ENCODE peak calls at places on chromosome 5, in ten cellular contexts. One of them, this sample, is unnamed. For H3K36me3, the result is how much of the 10 kb centered on the place peaks cover.

GRCh38 chr5:172637122-172637580 is 3.9 kb upstream of the NEURL1B start:
- DNase-seq in suprapubic skin: peak
- DNase-seq in lower lobe of right lung: no peak
- DNase-seq in heart left ventricle: no peak
- DNase-seq in SJSA1: no peak
- DNase-seq in GM23248: no peak
- DNase-seq in stomach: no peak
- DNase-seq in Peyer's patch: peak
- DNase-seq in CD8-positive, alpha-beta T cell: no peak
- DNase-seq in kidney: no peak
- DNase-seq in this sample: no peak

GRCh38 chr5:6359941-6360683 is 18.2 kb downstream of the MED10 start:
- DNase-seq in Peyer's patch: no peak
- DNase-seq in suprapubic skin: no peak
- DNase-seq in CD8-positive, alpha-beta T cell: peak
- DNase-seq in stomach: no peak
- DNase-seq in heart left ventricle: no peak
- DNase-seq in lower lobe of right lung: no peak
- DNase-seq in kidney: no peak
- DNase-seq in SJSA1: peak
- DNase-seq in GM23248: no peak
- DNase-seq in this sample: no peak

GRCh38 chr5:67620386-67621039 is 423.9 kb upstream of the CD180 start:
- DNase-seq in suprapubic skin: no peak
- DNase-seq in kidney: no peak
- DNase-seq in GM23248: no peak
- DNase-seq in Peyer's patch: no peak
- DNase-seq in heart left ventricle: no peak
- DNase-seq in stomach: no peak
- DNase-seq in lower lobe of right lung: no peak
- DNase-seq in SJSA1: no peak
- DNase-seq in CD8-positive, alpha-beta T cell: no peak
- DNase-seq in this sample: no peak

GRCh38 chr5:120035815-120036577 is 406.6 kb downstream of the FAM170A start:
- DNase-seq in Peyer's patch: no peak
- DNase-seq in kidney: no peak
- DNase-seq in suprapubic skin: no peak
- DNase-seq in stomach: no peak
- DNase-seq in heart left ventricle: no peak
- DNase-seq in CD8-positive, alpha-beta T cell: no peak
- DNase-seq in GM23248: no peak
- DNase-seq in SJSA1: no peak
- DNase-seq in lower lobe of right lung: no peak
- DNase-seq in this sample: no peak

GRCh38 chr5:129460951-129461815 is 1.1 kb downstream of the ADAMTS19 start:
- DNase-seq in CD8-positive, alpha-beta T cell: no peak
- DNase-seq in SJSA1: peak
- DNase-seq in kidney: peak
- DNase-seq in GM23248: peak
- DNase-seq in lower lobe of right lung: peak
- DNase-seq in stomach: peak
- DNase-seq in Peyer's patch: peak
- DNase-seq in suprapubic skin: no peak
- DNase-seq in heart left ventricle: peak
- DNase-seq in this sample: peak

GRCh38 chr5:133750356-133750755 is 138.0 kb upstream of the FSTL4 start:
- DNase-seq in Peyer's patch: no peak
- DNase-seq in lower lobe of right lung: no peak
- DNase-seq in stomach: no peak
- DNase-seq in CD8-positive, alpha-beta T cell: no peak
- DNase-seq in suprapubic skin: no peak
- DNase-seq in heart left ventricle: no peak
- DNase-seq in SJSA1: no peak
- DNase-seq in kidney: no peak
- DNase-seq in GM23248: no peak
- DNase-seq in this sample: no peak

GRCh38 chr5:145991044-145991575 is 54.7 kb downstream of the SH3RF2 start:
- DNase-seq in kidney: no peak
- DNase-seq in stomach: no peak
- DNase-seq in lower lobe of right lung: no peak
- DNase-seq in suprapubic skin: no peak
- DNase-seq in GM23248: peak
- DNase-seq in heart left ventricle: no peak
- DNase-seq in Peyer's patch: no peak
- DNase-seq in SJSA1: no peak
- DNase-seq in CD8-positive, alpha-beta T cell: no peak
- DNase-seq in this sample: peak

GRCh38 chr5:168931638-168932345 is 352.6 kb upstream of the PANK3 start:
- DNase-seq in suprapubic skin: no peak
- DNase-seq in stomach: no peak
- DNase-seq in kidney: no peak
- DNase-seq in Peyer's patch: no peak
- DNase-seq in heart left ventricle: no peak
- DNase-seq in lower lobe of right lung: no peak
- DNase-seq in CD8-positive, alpha-beta T cell: no peak
- DNase-seq in GM23248: peak
- DNase-seq in SJSA1: no peak
- DNase-seq in this sample: peak

GRCh38 chr5:149777382-149777781 is 47.3 kb downstream of the PPARGC1B start:
- DNase-seq in stomach: no peak
- DNase-seq in lower lobe of right lung: no peak
- DNase-seq in heart left ventricle: peak
- DNase-seq in Peyer's patch: no peak
- DNase-seq in SJSA1: no peak
- DNase-seq in GM23248: no peak
- DNase-seq in kidney: peak
- DNase-seq in suprapubic skin: no peak
- DNase-seq in CD8-positive, alpha-beta T cell: no peak
- DNase-seq in this sample: peak

GRCh38 chr5:51471642-51472041 is 88.4 kb downstream of the ISL1 start:
- DNase-seq in stomach: no peak
- DNase-seq in kidney: no peak
- DNase-seq in Peyer's patch: no peak
- DNase-seq in CD8-positive, alpha-beta T cell: no peak
- DNase-seq in SJSA1: no peak
- DNase-seq in lower lobe of right lung: no peak
- DNase-seq in heart left ventricle: no peak
- DNase-seq in GM23248: no peak
- DNase-seq in suprapubic skin: no peak
- DNase-seq in this sample: no peak

DNA sequence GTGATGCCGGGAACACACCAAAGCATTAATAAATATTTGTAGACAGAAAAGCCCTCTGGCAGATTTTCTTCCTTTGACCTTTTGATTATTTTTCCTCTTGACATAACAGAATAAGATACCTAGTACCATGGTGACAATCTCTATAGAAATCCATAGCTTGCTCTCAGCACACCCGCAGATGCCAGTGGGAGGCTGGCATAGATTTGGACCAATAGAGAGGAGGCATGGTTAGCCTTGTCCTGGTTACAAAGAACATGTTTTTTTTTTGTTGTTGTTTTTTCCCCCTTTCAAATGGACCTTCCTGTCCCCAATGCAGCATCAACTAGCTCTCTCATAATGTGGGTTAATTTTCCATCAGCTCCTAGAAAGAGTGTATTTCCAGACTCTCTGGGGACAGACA is 130.9 kb upstream of the CPEB4 start:
- DNase-seq in suprapubic skin: no peak
- DNase-seq in stomach: no peak
- DNase-seq in CD8-positive, alpha-beta T cell: no peak
- DNase-seq in Peyer's patch: no peak
- DNase-seq in kidney: no peak
- DNase-seq in heart left ventricle: no peak
- DNase-seq in lower lobe of right lung: no peak
- DNase-seq in GM23248: no peak
- DNase-seq in SJSA1: no peak
- DNase-seq in this sample: no peak
- H3K27ac ChIP-seq in suprapubic skin: no peak
- H3K27ac ChIP-seq in stomach: no peak
- H3K27ac ChIP-seq in CD8-positive, alpha-beta T cell: no peak
- H3K27ac ChIP-seq in Peyer's patch: no peak
- H3K27ac ChIP-seq in kidney: no peak
- H3K27ac ChIP-seq in heart left ventricle: no peak
- H3K27ac ChIP-seq in lower lobe of right lung: no peak
- H3K27ac ChIP-seq in GM23248: no peak
- H3K27ac ChIP-seq in SJSA1: no peak
- H3K27ac ChIP-seq in this sample: no peak

DNA sequence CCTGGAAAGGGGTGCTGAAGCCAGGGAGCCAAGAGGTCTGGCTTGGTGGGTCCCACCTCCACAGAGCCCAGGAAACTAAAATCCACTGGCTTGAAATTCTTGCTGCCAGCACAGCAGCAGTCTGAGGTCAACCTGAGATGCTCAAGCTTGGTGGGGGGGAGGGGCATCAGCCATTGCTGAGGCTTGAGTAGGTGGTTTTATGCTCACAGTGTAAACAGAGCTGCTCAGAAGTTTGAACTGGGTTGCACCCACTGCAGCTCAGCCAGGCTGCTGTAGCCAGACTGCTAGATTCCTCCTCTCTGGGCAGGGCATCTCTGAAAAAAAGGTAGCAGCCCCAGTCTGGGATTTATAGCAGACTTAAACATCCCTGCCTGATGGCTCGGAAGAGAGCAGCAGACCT is 55.5 kb upstream of the FBXL17 start:
- DNase-seq in CD8-positive, alpha-beta T cell: no peak
- DNase-seq in heart left ventricle: no peak
- DNase-seq in suprapubic skin: no peak
- DNase-seq in GM23248: peak
- DNase-seq in SJSA1: no peak
- DNase-seq in stomach: no peak
- DNase-seq in Peyer's patch: no peak
- DNase-seq in lower lobe of right lung: no peak
- DNase-seq in kidney: no peak
- DNase-seq in this sample: no peak
- H3K36me3 ChIP-seq in CD8-positive, alpha-beta T cell: under half
- H3K36me3 ChIP-seq in heart left ventricle: under half
- H3K36me3 ChIP-seq in suprapubic skin: under half
- H3K36me3 ChIP-seq in GM23248: under half
- H3K36me3 ChIP-seq in SJSA1: under half
- H3K36me3 ChIP-seq in stomach: under half
- H3K36me3 ChIP-seq in Peyer's patch: under half
- H3K36me3 ChIP-seq in lower lobe of right lung: under half
- H3K36me3 ChIP-seq in kidney: under half
- H3K36me3 ChIP-seq in this sample: under half

GRCh38 chr5:1855075-1855474 is 27.6 kb downstream of the IRX4 start:
- DNase-seq in GM23248: no peak
- DNase-seq in stomach: no peak
- DNase-seq in SJSA1: no peak
- DNase-seq in heart left ventricle: no peak
- DNase-seq in Peyer's patch: no peak
- DNase-seq in CD8-positive, alpha-beta T cell: no peak
- DNase-seq in lower lobe of right lung: no peak
- DNase-seq in kidney: peak
- DNase-seq in suprapubic skin: no peak
- DNase-seq in this sample: no peak

GRCh38 chr5:1850324-1851154 is 32.2 kb downstream of the IRX4 start:
- DNase-seq in heart left ventricle: no peak
- DNase-seq in suprapubic skin: no peak
- DNase-seq in lower lobe of right lung: no peak
- DNase-seq in Peyer's patch: no peak
- DNase-seq in CD8-positive, alpha-beta T cell: no peak
- DNase-seq in stomach: no peak
- DNase-seq in GM23248: no peak
- DNase-seq in SJSA1: no peak
- DNase-seq in kidney: peak
- DNase-seq in this sample: no peak

GRCh38 chr5:1853531-1853930 is 29.2 kb downstream of the IRX4 start:
- DNase-seq in SJSA1: no peak
- DNase-seq in CD8-positive, alpha-beta T cell: no peak
- DNase-seq in suprapubic skin: no peak
- DNase-seq in lower lobe of right lung: no peak
- DNase-seq in kidney: peak
- DNase-seq in stomach: no peak
- DNase-seq in heart left ventricle: no peak
- DNase-seq in GM23248: no peak
- DNase-seq in Peyer's patch: no peak
- DNase-seq in this sample: no peak

GRCh38 chr5:1852324-1852947 is 30.3 kb downstream of the IRX4 start:
- DNase-seq in stomach: no peak
- DNase-seq in kidney: peak
- DNase-seq in CD8-positive, alpha-beta T cell: no peak
- DNase-seq in lower lobe of right lung: no peak
- DNase-seq in suprapubic skin: no peak
- DNase-seq in GM23248: no peak
- DNase-seq in Peyer's patch: no peak
- DNase-seq in SJSA1: no peak
- DNase-seq in heart left ventricle: no peak
- DNase-seq in this sample: peak

DNA sequence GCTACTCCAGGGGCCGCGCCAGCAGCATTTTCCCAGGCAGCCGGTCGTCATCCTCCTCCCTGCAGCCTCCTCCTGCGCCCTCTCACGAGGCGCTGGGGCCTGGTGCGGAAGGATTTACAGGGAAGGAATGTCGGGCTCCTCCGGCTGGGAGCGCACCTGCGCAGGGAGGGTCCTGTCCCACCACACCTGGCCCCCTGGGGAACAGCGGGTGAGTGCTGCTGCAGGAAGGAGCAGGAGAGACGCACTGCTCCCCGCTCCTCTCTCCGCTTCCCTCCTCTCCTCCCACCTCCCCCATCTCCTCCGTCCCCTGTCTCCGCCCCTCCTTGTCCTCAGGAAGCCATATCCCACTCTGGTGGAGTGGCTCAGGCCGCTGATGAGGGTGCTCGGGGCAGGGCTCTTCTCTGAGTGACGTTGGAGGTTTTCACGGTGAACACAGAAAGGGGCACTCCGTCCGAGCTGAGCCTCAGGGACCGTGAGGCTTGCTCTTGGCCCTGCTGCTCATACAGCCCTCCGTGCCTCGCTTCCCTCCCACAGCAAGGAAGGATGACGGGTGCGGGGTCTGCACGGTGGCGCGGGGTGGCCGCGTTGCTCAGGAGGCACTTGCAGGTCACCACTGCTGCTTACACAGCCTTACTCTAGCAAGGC is 31.3 kb downstream of the IRX4 start:
- DNase-seq in kidney: peak
- DNase-seq in lower lobe of right lung: no peak
- DNase-seq in stomach: no peak
- DNase-seq in suprapubic skin: no peak
- DNase-seq in Peyer's patch: no peak
- DNase-seq in GM23248: no peak
- DNase-seq in heart left ventricle: no peak
- DNase-seq in CD8-positive, alpha-beta T cell: no peak
- DNase-seq in SJSA1: no peak
- DNase-seq in this sample: no peak
- H3K4me3 ChIP-seq in kidney: no peak
- H3K4me3 ChIP-seq in lower lobe of right lung: no peak
- H3K4me3 ChIP-seq in stomach: no peak
- H3K4me3 ChIP-seq in suprapubic skin: no peak
- H3K4me3 ChIP-seq in Peyer's patch: no peak
- H3K4me3 ChIP-seq in GM23248: no peak
- H3K4me3 ChIP-seq in heart left ventricle: no peak
- H3K4me3 ChIP-seq in CD8-positive, alpha-beta T cell: no peak
- H3K4me3 ChIP-seq in SJSA1: no peak
- H3K4me3 ChIP-seq in this sample: no peak

DNA sequence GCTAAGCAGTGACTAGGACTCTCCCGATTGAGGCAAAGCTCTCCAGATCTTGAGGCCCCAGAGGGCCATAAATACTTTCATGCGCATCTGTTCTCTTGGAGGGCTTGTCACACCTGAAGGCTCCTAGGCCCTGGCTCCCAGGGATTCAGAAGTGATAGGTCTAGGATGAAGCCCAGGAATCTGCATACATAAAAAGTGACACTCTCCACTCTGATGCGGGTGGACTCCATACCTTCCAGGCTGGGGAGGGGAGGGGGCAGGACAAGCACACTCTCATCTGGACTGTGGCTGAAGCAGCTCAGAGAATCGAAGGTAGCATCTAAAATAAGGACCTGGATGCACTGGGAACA is 9.1 kb upstream of the CYSTM1 start:
- DNase-seq in GM23248: no peak
- DNase-seq in CD8-positive, alpha-beta T cell: no peak
- DNase-seq in suprapubic skin: no peak
- DNase-seq in SJSA1: no peak
- DNase-seq in heart left ventricle: no peak
- DNase-seq in lower lobe of right lung: no peak
- DNase-seq in stomach: no peak
- DNase-seq in kidney: no peak
- DNase-seq in Peyer's patch: no peak
- DNase-seq in this sample: no peak
- H3K27ac ChIP-seq in GM23248: no peak
- H3K27ac ChIP-seq in CD8-positive, alpha-beta T cell: no peak
- H3K27ac ChIP-seq in suprapubic skin: no peak
- H3K27ac ChIP-seq in SJSA1: no peak
- H3K27ac ChIP-seq in heart left ventricle: no peak
- H3K27ac ChIP-seq in lower lobe of right lung: peak
- H3K27ac ChIP-seq in stomach: peak
- H3K27ac ChIP-seq in kidney: no peak
- H3K27ac ChIP-seq in Peyer's patch: no peak
- H3K27ac ChIP-seq in this sample: no peak

This sample was measured in cardiac muscle cell.